ENCODE peak calls at places on chromosomes 5 and 9, in eight cellular contexts. X is lung; G is neural progenitor cell; R is HEK293T; Q is sigmoid colon; H is fibroblast of lung; B is HepG2; A is stimulated activated CD4-positive, alpha-beta T cell treated with anti-CD3 and anti-CD28 coated beads, Interleukin-4, amount 100 ng/mL, for 1 hour. N is an unnamed sample.

GRCh38 chr9:137270929-137271695 is 6.4 kb upstream of the TOR4A start:
- DNase-seq in X (no peak), Q (no peak), H (no peak), R (no peak), G (no peak), B (no peak), A (no peak), N (peak; percentile 60)

GRCh38 chr5:179319741-179320281 is 25.4 kb downstream of the ADAMTS2 start:
- DNase-seq in Q (peak; percentile 63), R (no peak), H (peak; percentile 76), X (no peak), B (no peak), A (no peak), G (no peak), N (no peak)

GRCh38 chr5:148403344-148403743 is 19.6 kb downstream of the FBXO38 start:
- DNase-seq in Q (no peak), R (no peak), H (no peak), X (no peak), B (no peak), G (no peak), A (no peak), N (no peak)

GRCh38 chr9:35734096-35734495 is 1.6 kb downstream of the CREB3 start:
- DNase-seq in A (no peak), Q (no peak), B (no peak), G (no peak), H (no peak), R (no peak), X (no peak), N (no peak)

GRCh38 chr9:33263936-33264472 is 504 bp downstream of the BAG1 start:
- DNase-seq in X (peak; percentile 46), Q (peak; percentile 83), R (peak; percentile 35), B (peak; percentile 10), H (no peak), G (no peak), A (peak; percentile 48), N (no peak)

GRCh38 chr9:37035472-37036236 is 1.6 kb upstream of the PAX5 start:
- DNase-seq in R (no peak), H (peak; percentile 2), G (peak; percentile 76), X (no peak), A (peak; percentile 4), Q (no peak), B (no peak), N (no peak)

GRCh38 chr9:12554636-12555035 is 138.5 kb upstream of the TYRP1 start:
- DNase-seq in X (no peak), H (peak; percentile 3), R (no peak), G (peak; percentile 17), A (no peak), B (peak; percentile 5), Q (no peak), N (no peak)

GRCh38 chr9:5336683-5337082 is 3.0 kb downstream of the RLN1 start:
- DNase-seq in X (no peak), G (no peak), B (no peak), H (no peak), R (no peak), A (no peak), Q (no peak), N (no peak)

GRCh38 chr5:62385136-62385535 is 18.6 kb downstream of the DIMT1 start:
- DNase-seq in A (no peak), R (no peak), B (no peak), G (no peak), H (no peak), Q (no peak), X (no peak), N (no peak)

GRCh38 chr5:90519081-90519480 is 10.3 kb downstream of the LYSMD3 start:
- DNase-seq in A (no peak), R (no peak), G (no peak), B (no peak), X (no peak), Q (no peak), H (no peak), N (no peak)

GRCh38 chr5:73179730-73180129 is 6.7 kb downstream of the TMEM174 start:
- DNase-seq in X (no peak), Q (no peak), B (no peak), A (no peak), H (no peak), G (no peak), R (no peak), N (no peak)

GRCh38 chr9:121927081-121927480 is 166.0 kb downstream of the TTLL11 start:
- DNase-seq in X (no peak), A (no peak), R (no peak), G (no peak), H (no peak), Q (no peak), B (no peak), N (no peak)

GRCh38 chr5:133472829-133473228 is 139.5 kb downstream of the FSTL4 start:
- DNase-seq in R (no peak), G (no peak), X (no peak), H (no peak), Q (no peak), B (no peak), A (no peak), N (no peak)

GRCh38 chr5:19584131-19584530 is 403.9 kb downstream of the CDH18 start:
- DNase-seq in A (no peak), Q (no peak), H (no peak), G (no peak), R (no peak), X (no peak), B (no peak), N (no peak)

GRCh38 chr9:134099123-134099761 is 31.4 kb upstream of the BRD3 start:
- DNase-seq in R (peak; percentile 69), H (peak; percentile 4), Q (no peak), A (peak; percentile 24), X (peak; percentile 45), B (peak; percentile 55), G (peak; percentile 29), N (peak; percentile 44)

GRCh38 chr9:79224672-79225433 is 346.9 kb upstream of the TLE4 start:
- DNase-seq in Q (no peak), R (no peak), X (no peak), H (peak; percentile 84), A (no peak), G (no peak), B (no peak), N (no peak)

GRCh38 chr5:173293817-173294672 is 34.2 kb downstream of the STC2 start:
- DNase-seq in A (peak; percentile 72), H (peak; percentile 53), X (peak; percentile 76), B (peak; percentile 78), Q (peak; percentile 81), G (peak; percentile 93), R (peak; percentile 87), N (peak; percentile 82)

GRCh38 chr5:137014731-137015130 is 484.4 kb downstream of the SPOCK1 start:
- DNase-seq in B (no peak), Q (no peak), A (no peak), G (no peak), H (peak; percentile 54), R (no peak), X (no peak), N (no peak)

GRCh38 chr9:87834357-87834756 is 48.3 kb upstream of the SPATA31E1 start:
- DNase-seq in X (no peak), R (no peak), B (peak; percentile 9), H (no peak), A (no peak), Q (no peak), G (peak; percentile 63), N (no peak)

GRCh38 chr5:132098151-132098594 is 24.6 kb downstream of the CSF2 start:
- DNase-seq in B (no peak), H (peak; percentile 79), X (no peak), Q (no peak), R (no peak), A (no peak), G (no peak), N (no peak)

GRCh38 chr5:76270214-76270613 is 132.9 kb upstream of the IQGAP2 start:
- DNase-seq in B (no peak), A (no peak), H (peak; percentile 30), X (no peak), G (no peak), R (no peak), Q (no peak), N (no peak)

GRCh38 chr5:124649548-124650501 is 96.6 kb downstream of the ZNF608 start:
- DNase-seq in A (peak; percentile 47), Q (no peak), B (no peak), R (peak; percentile 64), G (no peak), X (peak; percentile 73), H (peak; percentile 97), N (peak; percentile 74)

GRCh38 chr5:153900703-153901395 is 137.9 kb downstream of the FAM114A2 start:
- DNase-seq in G (no peak), A (no peak), Q (no peak), B (no peak), R (no peak), X (no peak), H (peak; percentile 89), N (no peak)

GRCh38 chr9:83675466-83675865 is 32.3 kb downstream of the UBQLN1 start:
- DNase-seq in B (peak; percentile 3), H (peak; percentile 24), A (no peak), G (no peak), R (no peak), X (no peak), Q (no peak), N (no peak)

GRCh38 chr9:70597886-70598285 is 183.4 kb upstream of the KLF9 start:
- DNase-seq in G (no peak), B (no peak), Q (no peak), A (no peak), H (no peak), X (no peak), R (no peak), N (no peak)

GRCh38 chr9:128428644-128429504 is 8.2 kb downstream of the CERCAM start:
- DNase-seq in B (no peak), G (no peak), H (peak; percentile 82), Q (no peak), A (no peak), R (no peak), X (no peak), N (no peak)

GRCh38 chr9:92714787-92715487 is 45.0 kb upstream of the IPPK start:
- DNase-seq in Q (no peak), X (no peak), H (no peak), A (no peak), G (no peak), B (no peak), R (no peak), N (peak; percentile 20)

GRCh38 chr5:151523335-151523734 is 67.8 kb downstream of the FAT2 start:
- DNase-seq in X (no peak), A (peak; percentile 20), B (peak; percentile 60), H (peak; percentile 12), Q (no peak), R (peak; percentile 73), G (peak; percentile 62), N (peak; percentile 51)

GRCh38 chr5:136457390-136458094 is 92.2 kb upstream of the TRPC7 start:
- DNase-seq in Q (no peak), B (no peak), R (no peak), A (no peak), H (no peak), X (no peak), G (no peak), N (no peak)

GRCh38 chr5:156380846-156381245 is 53.9 kb downstream of the SGCD start:
- DNase-seq in B (no peak), R (no peak), A (no peak), X (no peak), H (peak; percentile 76), G (no peak), Q (peak; percentile 70), N (no peak)

GRCh38 chr9:84278131-84278530 is 62.4 kb downstream of the SLC28A3 start:
- DNase-seq in H (peak; percentile 87), A (no peak), G (no peak), Q (no peak), R (no peak), X (no peak), B (no peak), N (no peak)

GRCh38 chr5:173590436-173591299 is 25.8 kb downstream of the BOD1 start:
- DNase-seq in X (no peak), H (no peak), R (no peak), A (no peak), Q (no peak), G (no peak), B (no peak), N (no peak)

GRCh38 chr5:10073705-10074104 is 176.0 kb downstream of the ATPSCKMT start:
- DNase-seq in X (no peak), R (no peak), H (no peak), G (no peak), Q (no peak), B (no peak), A (no peak), N (no peak)

GRCh38 chr9:131609116-131609830 is 64.0 kb downstream of the PRRT1B start:
- DNase-seq in G (peak; percentile 34), Q (peak; percentile 89), X (no peak), B (no peak), A (no peak), H (peak; percentile 83), R (no peak), N (no peak)